ENCODE peak calls at places on chromosomes 4 and X, in ten cellular contexts. One of them, this sample, is unnamed.
A peak's percentile ranks its signal among the peaks of the same experiment; 100 is the strongest.

GRCh38 chr4:41360214-41360910 is 103.6 kb downstream of the UCHL1 start:
- DNase-seq in cardiac fibroblast: peak; percentile 50
- DNase-seq in neuronal stem cell: peak; percentile 74
- DNase-seq in non-pigmented ciliary epithelial cell: no peak
- DNase-seq in glutamatergic neuron: peak; percentile 83
- DNase-seq in Ammon's horn: peak; percentile 75
- DNase-seq in activated B cell treated with CpG ODN at 0.5 μM for 24 hours: no peak
- DNase-seq in DMS53: peak; percentile 97
- DNase-seq in activated gamma-delta T cell treated with Interleukin-2 at 50 U/mL for 16 hours: no peak
- DNase-seq in lower leg skin: no peak
- DNase-seq in this sample: no peak

GRCh38 chr4:20829958-20830357 is 129.7 kb downstream of the PACRGL start:
- DNase-seq in cardiac fibroblast: peak; percentile 5
- DNase-seq in neuronal stem cell: no peak
- DNase-seq in non-pigmented ciliary epithelial cell: no peak
- DNase-seq in glutamatergic neuron: no peak
- DNase-seq in Ammon's horn: no peak
- DNase-seq in activated B cell treated with CpG ODN at 0.5 μM for 24 hours: no peak
- DNase-seq in DMS53: peak; percentile 16
- DNase-seq in activated gamma-delta T cell treated with Interleukin-2 at 50 U/mL for 16 hours: no peak
- DNase-seq in lower leg skin: no peak
- DNase-seq in this sample: no peak

GRCh38 chrX:24208494-24209240 is 59.1 kb downstream of the ZFX start:
- DNase-seq in cardiac fibroblast: no peak
- DNase-seq in neuronal stem cell: no peak
- DNase-seq in non-pigmented ciliary epithelial cell: no peak
- DNase-seq in glutamatergic neuron: no peak
- DNase-seq in Ammon's horn: no peak
- DNase-seq in activated B cell treated with CpG ODN at 0.5 μM for 24 hours: no peak
- DNase-seq in DMS53: no peak
- DNase-seq in activated gamma-delta T cell treated with Interleukin-2 at 50 U/mL for 16 hours: no peak
- DNase-seq in lower leg skin: no peak
- DNase-seq in this sample: no peak

GRCh38 chrX:133633162-133633561 is 217.9 kb upstream of the GPC4 start:
- DNase-seq in cardiac fibroblast: no peak
- DNase-seq in neuronal stem cell: no peak
- DNase-seq in non-pigmented ciliary epithelial cell: no peak
- DNase-seq in glutamatergic neuron: no peak
- DNase-seq in Ammon's horn: no peak
- DNase-seq in activated B cell treated with CpG ODN at 0.5 μM for 24 hours: no peak
- DNase-seq in DMS53: no peak
- DNase-seq in activated gamma-delta T cell treated with Interleukin-2 at 50 U/mL for 16 hours: no peak
- DNase-seq in lower leg skin: no peak
- DNase-seq in this sample: no peak

GRCh38 chr4:89293299-89293698 is 14.3 kb downstream of the GPRIN3 start:
- DNase-seq in cardiac fibroblast: no peak
- DNase-seq in neuronal stem cell: no peak
- DNase-seq in non-pigmented ciliary epithelial cell: no peak
- DNase-seq in glutamatergic neuron: no peak
- DNase-seq in Ammon's horn: no peak
- DNase-seq in activated B cell treated with CpG ODN at 0.5 μM for 24 hours: no peak
- DNase-seq in DMS53: no peak
- DNase-seq in activated gamma-delta T cell treated with Interleukin-2 at 50 U/mL for 16 hours: no peak
- DNase-seq in lower leg skin: no peak
- DNase-seq in this sample: no peak

GRCh38 chr4:36255575-36255974 is 11.3 kb upstream of the ARAP2 start:
- DNase-seq in cardiac fibroblast: no peak
- DNase-seq in neuronal stem cell: no peak
- DNase-seq in non-pigmented ciliary epithelial cell: no peak
- DNase-seq in glutamatergic neuron: no peak
- DNase-seq in Ammon's horn: peak; percentile 41
- DNase-seq in activated B cell treated with CpG ODN at 0.5 μM for 24 hours: no peak
- DNase-seq in DMS53: peak; percentile 54
- DNase-seq in activated gamma-delta T cell treated with Interleukin-2 at 50 U/mL for 16 hours: peak; percentile 68
- DNase-seq in lower leg skin: no peak
- DNase-seq in this sample: no peak

GRCh38 chr4:150007512-150007911 is 70.7 kb upstream of the DCLK2 start:
- DNase-seq in cardiac fibroblast: no peak
- DNase-seq in neuronal stem cell: no peak
- DNase-seq in non-pigmented ciliary epithelial cell: peak; percentile 76
- DNase-seq in glutamatergic neuron: no peak
- DNase-seq in Ammon's horn: no peak
- DNase-seq in activated B cell treated with CpG ODN at 0.5 μM for 24 hours: no peak
- DNase-seq in DMS53: no peak
- DNase-seq in activated gamma-delta T cell treated with Interleukin-2 at 50 U/mL for 16 hours: no peak
- DNase-seq in lower leg skin: no peak
- DNase-seq in this sample: no peak

GRCh38 chrX:118727686-118728339 is 407 bp downstream of the IL13RA1 start:
- DNase-seq in cardiac fibroblast: peak; percentile 56
- DNase-seq in neuronal stem cell: no peak
- DNase-seq in non-pigmented ciliary epithelial cell: no peak
- DNase-seq in glutamatergic neuron: peak; percentile 14
- DNase-seq in Ammon's horn: no peak
- DNase-seq in activated B cell treated with CpG ODN at 0.5 μM for 24 hours: no peak
- DNase-seq in DMS53: peak; percentile 54
- DNase-seq in activated gamma-delta T cell treated with Interleukin-2 at 50 U/mL for 16 hours: no peak
- DNase-seq in lower leg skin: no peak
- DNase-seq in this sample: no peak

GRCh38 chr4:123597586-123597985 is 201.0 kb downstream of the SPRY1 start:
- DNase-seq in cardiac fibroblast: peak; percentile 78
- DNase-seq in neuronal stem cell: no peak
- DNase-seq in non-pigmented ciliary epithelial cell: no peak
- DNase-seq in glutamatergic neuron: no peak
- DNase-seq in Ammon's horn: no peak
- DNase-seq in activated B cell treated with CpG ODN at 0.5 μM for 24 hours: no peak
- DNase-seq in DMS53: no peak
- DNase-seq in activated gamma-delta T cell treated with Interleukin-2 at 50 U/mL for 16 hours: no peak
- DNase-seq in lower leg skin: no peak
- DNase-seq in this sample: no peak

GRCh38 chr4:124111922-124112321 is 600.6 kb downstream of the ANKRD50 start:
- DNase-seq in cardiac fibroblast: peak; percentile 95
- DNase-seq in neuronal stem cell: peak; percentile 76
- DNase-seq in non-pigmented ciliary epithelial cell: peak; percentile 76
- DNase-seq in glutamatergic neuron: no peak
- DNase-seq in Ammon's horn: peak; percentile 34
- DNase-seq in activated B cell treated with CpG ODN at 0.5 μM for 24 hours: no peak
- DNase-seq in DMS53: peak; percentile 74
- DNase-seq in activated gamma-delta T cell treated with Interleukin-2 at 50 U/mL for 16 hours: no peak
- DNase-seq in lower leg skin: peak; percentile 22
- DNase-seq in this sample: peak; percentile 43

GRCh38 chrX:51694254-51694653 is 11.6 kb upstream of the CENPVL2 start:
- DNase-seq in cardiac fibroblast: no peak
- DNase-seq in neuronal stem cell: no peak
- DNase-seq in non-pigmented ciliary epithelial cell: no peak
- DNase-seq in glutamatergic neuron: no peak
- DNase-seq in Ammon's horn: no peak
- DNase-seq in activated B cell treated with CpG ODN at 0.5 μM for 24 hours: no peak
- DNase-seq in DMS53: no peak
- DNase-seq in activated gamma-delta T cell treated with Interleukin-2 at 50 U/mL for 16 hours: no peak
- DNase-seq in lower leg skin: no peak
- DNase-seq in this sample: no peak

GRCh38 chrX:17584248-17584681 is 153.0 kb upstream of the SCML1 start:
- DNase-seq in cardiac fibroblast: no peak
- DNase-seq in neuronal stem cell: no peak
- DNase-seq in non-pigmented ciliary epithelial cell: no peak
- DNase-seq in glutamatergic neuron: no peak
- DNase-seq in Ammon's horn: no peak
- DNase-seq in activated B cell treated with CpG ODN at 0.5 μM for 24 hours: no peak
- DNase-seq in DMS53: no peak
- DNase-seq in activated gamma-delta T cell treated with Interleukin-2 at 50 U/mL for 16 hours: no peak
- DNase-seq in lower leg skin: no peak
- DNase-seq in this sample: no peak

GRCh38 chr4:150874386-150875226 is 140.5 kb downstream of the LRBA start:
- DNase-seq in cardiac fibroblast: peak; percentile 47
- DNase-seq in neuronal stem cell: no peak
- DNase-seq in non-pigmented ciliary epithelial cell: no peak
- DNase-seq in glutamatergic neuron: no peak
- DNase-seq in Ammon's horn: peak; percentile 67
- DNase-seq in activated B cell treated with CpG ODN at 0.5 μM for 24 hours: no peak
- DNase-seq in DMS53: no peak
- DNase-seq in activated gamma-delta T cell treated with Interleukin-2 at 50 U/mL for 16 hours: no peak
- DNase-seq in lower leg skin: no peak
- DNase-seq in this sample: no peak

GRCh38 chrX:19152762-19153161 is 30.5 kb upstream of the ADGRG2 start:
- DNase-seq in cardiac fibroblast: no peak
- DNase-seq in neuronal stem cell: no peak
- DNase-seq in non-pigmented ciliary epithelial cell: no peak
- DNase-seq in glutamatergic neuron: no peak
- DNase-seq in Ammon's horn: no peak
- DNase-seq in activated B cell treated with CpG ODN at 0.5 μM for 24 hours: no peak
- DNase-seq in DMS53: no peak
- DNase-seq in activated gamma-delta T cell treated with Interleukin-2 at 50 U/mL for 16 hours: no peak
- DNase-seq in lower leg skin: no peak
- DNase-seq in this sample: no peak

GRCh38 chrX:24131476-24131875 is 18.1 kb upstream of the ZFX start:
- DNase-seq in cardiac fibroblast: no peak
- DNase-seq in neuronal stem cell: no peak
- DNase-seq in non-pigmented ciliary epithelial cell: no peak
- DNase-seq in glutamatergic neuron: no peak
- DNase-seq in Ammon's horn: no peak
- DNase-seq in activated B cell treated with CpG ODN at 0.5 μM for 24 hours: no peak
- DNase-seq in DMS53: no peak
- DNase-seq in activated gamma-delta T cell treated with Interleukin-2 at 50 U/mL for 16 hours: no peak
- DNase-seq in lower leg skin: no peak
- DNase-seq in this sample: no peak

GRCh38 chr4:110518889-110519490 is 43.0 kb downstream of the ENPEP start:
- DNase-seq in cardiac fibroblast: peak; percentile 46
- DNase-seq in neuronal stem cell: no peak
- DNase-seq in non-pigmented ciliary epithelial cell: no peak
- DNase-seq in glutamatergic neuron: peak; percentile 19
- DNase-seq in Ammon's horn: peak; percentile 24
- DNase-seq in activated B cell treated with CpG ODN at 0.5 μM for 24 hours: no peak
- DNase-seq in DMS53: peak; percentile 54
- DNase-seq in activated gamma-delta T cell treated with Interleukin-2 at 50 U/mL for 16 hours: peak; percentile 26
- DNase-seq in lower leg skin: no peak
- DNase-seq in this sample: no peak

GRCh38 chr4:29770627-29771026 is 949.5 kb upstream of the PCDH7 start:
- DNase-seq in cardiac fibroblast: no peak
- DNase-seq in neuronal stem cell: no peak
- DNase-seq in non-pigmented ciliary epithelial cell: no peak
- DNase-seq in glutamatergic neuron: no peak
- DNase-seq in Ammon's horn: no peak
- DNase-seq in activated B cell treated with CpG ODN at 0.5 μM for 24 hours: no peak
- DNase-seq in DMS53: peak; percentile 60
- DNase-seq in activated gamma-delta T cell treated with Interleukin-2 at 50 U/mL for 16 hours: no peak
- DNase-seq in lower leg skin: no peak
- DNase-seq in this sample: no peak

GRCh38 chr4:10582059-10582686 is 102.4 kb downstream of the CLNK start:
- DNase-seq in cardiac fibroblast: peak; percentile 73
- DNase-seq in neuronal stem cell: peak; percentile 42
- DNase-seq in non-pigmented ciliary epithelial cell: no peak
- DNase-seq in glutamatergic neuron: peak; percentile 48
- DNase-seq in Ammon's horn: peak; percentile 72
- DNase-seq in activated B cell treated with CpG ODN at 0.5 μM for 24 hours: no peak
- DNase-seq in DMS53: peak; percentile 86
- DNase-seq in activated gamma-delta T cell treated with Interleukin-2 at 50 U/mL for 16 hours: no peak
- DNase-seq in lower leg skin: peak; percentile 28
- DNase-seq in this sample: peak; percentile 18

GRCh38 chrX:102517331-102517730 is 792 bp upstream of the TMSB15A start:
- DNase-seq in cardiac fibroblast: peak; percentile 3
- DNase-seq in neuronal stem cell: no peak
- DNase-seq in non-pigmented ciliary epithelial cell: no peak
- DNase-seq in glutamatergic neuron: no peak
- DNase-seq in Ammon's horn: peak; percentile 14
- DNase-seq in activated B cell treated with CpG ODN at 0.5 μM for 24 hours: no peak
- DNase-seq in DMS53: peak; percentile 63
- DNase-seq in activated gamma-delta T cell treated with Interleukin-2 at 50 U/mL for 16 hours: no peak
- DNase-seq in lower leg skin: no peak
- DNase-seq in this sample: no peak

GRCh38 chrX:135556055-135556454 is 35.6 kb downstream of the INTS6L start:
- DNase-seq in cardiac fibroblast: no peak
- DNase-seq in neuronal stem cell: no peak
- DNase-seq in non-pigmented ciliary epithelial cell: no peak
- DNase-seq in glutamatergic neuron: no peak
- DNase-seq in Ammon's horn: no peak
- DNase-seq in activated B cell treated with CpG ODN at 0.5 μM for 24 hours: no peak
- DNase-seq in DMS53: no peak
- DNase-seq in activated gamma-delta T cell treated with Interleukin-2 at 50 U/mL for 16 hours: no peak
- DNase-seq in lower leg skin: no peak
- DNase-seq in this sample: no peak

GRCh38 chr4:141486375-141486997 is 149.9 kb upstream of the IL15 start:
- DNase-seq in cardiac fibroblast: peak; percentile 32
- DNase-seq in neuronal stem cell: no peak
- DNase-seq in non-pigmented ciliary epithelial cell: peak; percentile 76
- DNase-seq in glutamatergic neuron: no peak
- DNase-seq in Ammon's horn: no peak
- DNase-seq in activated B cell treated with CpG ODN at 0.5 μM for 24 hours: no peak
- DNase-seq in DMS53: no peak
- DNase-seq in activated gamma-delta T cell treated with Interleukin-2 at 50 U/mL for 16 hours: no peak
- DNase-seq in lower leg skin: no peak
- DNase-seq in this sample: no peak

GRCh38 chrX:1443496-1444075 is 9.1 kb downstream of the ASMTL start:
- DNase-seq in cardiac fibroblast: no peak
- DNase-seq in neuronal stem cell: no peak
- DNase-seq in non-pigmented ciliary epithelial cell: no peak
- DNase-seq in glutamatergic neuron: no peak
- DNase-seq in Ammon's horn: no peak
- DNase-seq in activated B cell treated with CpG ODN at 0.5 μM for 24 hours: no peak
- DNase-seq in DMS53: no peak
- DNase-seq in activated gamma-delta T cell treated with Interleukin-2 at 50 U/mL for 16 hours: no peak
- DNase-seq in lower leg skin: no peak
- DNase-seq in this sample: no peak

GRCh38 chr4:129623233-129623632 is 527.3 kb downstream of the C4orf33 start:
- DNase-seq in cardiac fibroblast: no peak
- DNase-seq in neuronal stem cell: no peak
- DNase-seq in non-pigmented ciliary epithelial cell: no peak
- DNase-seq in glutamatergic neuron: no peak
- DNase-seq in Ammon's horn: peak; percentile 20
- DNase-seq in activated B cell treated with CpG ODN at 0.5 μM for 24 hours: no peak
- DNase-seq in DMS53: no peak
- DNase-seq in activated gamma-delta T cell treated with Interleukin-2 at 50 U/mL for 16 hours: no peak
- DNase-seq in lower leg skin: no peak
- DNase-seq in this sample: no peak

GRCh38 chrX:137033774-137034507 is at the start of gene GPR101:
- DNase-seq in cardiac fibroblast: no peak
- DNase-seq in neuronal stem cell: no peak
- DNase-seq in non-pigmented ciliary epithelial cell: no peak
- DNase-seq in glutamatergic neuron: no peak
- DNase-seq in Ammon's horn: no peak
- DNase-seq in activated B cell treated with CpG ODN at 0.5 μM for 24 hours: no peak
- DNase-seq in DMS53: peak; percentile 49
- DNase-seq in activated gamma-delta T cell treated with Interleukin-2 at 50 U/mL for 16 hours: no peak
- DNase-seq in lower leg skin: no peak
- DNase-seq in this sample: no peak

GRCh38 chr4:3802571-3803474 is 36.6 kb downstream of the ADRA2C start:
- DNase-seq in cardiac fibroblast: no peak
- DNase-seq in neuronal stem cell: no peak
- DNase-seq in non-pigmented ciliary epithelial cell: no peak
- DNase-seq in glutamatergic neuron: peak; percentile 20
- DNase-seq in Ammon's horn: no peak
- DNase-seq in activated B cell treated with CpG ODN at 0.5 μM for 24 hours: no peak
- DNase-seq in DMS53: no peak
- DNase-seq in activated gamma-delta T cell treated with Interleukin-2 at 50 U/mL for 16 hours: no peak
- DNase-seq in lower leg skin: no peak
- DNase-seq in this sample: no peak

GRCh38 chrX:39903937-39904336 is 193.8 kb downstream of the BCOR start:
- DNase-seq in cardiac fibroblast: peak; percentile 23
- DNase-seq in neuronal stem cell: no peak
- DNase-seq in non-pigmented ciliary epithelial cell: no peak
- DNase-seq in glutamatergic neuron: no peak
- DNase-seq in Ammon's horn: no peak
- DNase-seq in activated B cell treated with CpG ODN at 0.5 μM for 24 hours: no peak
- DNase-seq in DMS53: no peak
- DNase-seq in activated gamma-delta T cell treated with Interleukin-2 at 50 U/mL for 16 hours: no peak
- DNase-seq in lower leg skin: no peak
- DNase-seq in this sample: no peak

GRCh38 chr4:159191989-159192388 is 89.1 kb downstream of the RAPGEF2 start:
- DNase-seq in cardiac fibroblast: peak; percentile 58
- DNase-seq in neuronal stem cell: no peak
- DNase-seq in non-pigmented ciliary epithelial cell: peak; percentile 54
- DNase-seq in glutamatergic neuron: no peak
- DNase-seq in Ammon's horn: no peak
- DNase-seq in activated B cell treated with CpG ODN at 0.5 μM for 24 hours: no peak
- DNase-seq in DMS53: peak; percentile 41
- DNase-seq in activated gamma-delta T cell treated with Interleukin-2 at 50 U/mL for 16 hours: no peak
- DNase-seq in lower leg skin: no peak
- DNase-seq in this sample: peak; percentile 36

GRCh38 chr4:8594097-8595038 is 1.8 kb downstream of the CPZ start:
- DNase-seq in cardiac fibroblast: peak; percentile 80
- DNase-seq in neuronal stem cell: peak; percentile 72
- DNase-seq in non-pigmented ciliary epithelial cell: peak; percentile 18
- DNase-seq in glutamatergic neuron: peak; percentile 68
- DNase-seq in Ammon's horn: peak; percentile 75
- DNase-seq in activated B cell treated with CpG ODN at 0.5 μM for 24 hours: no peak
- DNase-seq in DMS53: peak; percentile 88
- DNase-seq in activated gamma-delta T cell treated with Interleukin-2 at 50 U/mL for 16 hours: no peak
- DNase-seq in lower leg skin: peak; percentile 27
- DNase-seq in this sample: peak; percentile 66